ENCODE peak calls at places on chromosomes 12 and 14, in ten cellular contexts. One of them, this sample, is unnamed.

GRCh38 chr12:72277415-72277814 is 5.2 kb downstream of the TRHDE start:
- DNase-seq in ovary: no peak
- DNase-seq in adipocyte: peak; percentile 54
- DNase-seq in CD8-positive, alpha-beta memory T cell: no peak
- DNase-seq in stomach: no peak
- DNase-seq in endothelial cell of umbilical vein: no peak
- DNase-seq in testis: no peak
- DNase-seq in psoas muscle: no peak
- DNase-seq in uterus: no peak
- DNase-seq in CD8-positive, alpha-beta T cell: no peak
- DNase-seq in this sample: peak; percentile 35

GRCh38 chr14:29030970-29031369 is 264.4 kb downstream of the FOXG1 start:
- DNase-seq in ovary: no peak
- DNase-seq in adipocyte: peak; percentile 12
- DNase-seq in CD8-positive, alpha-beta memory T cell: no peak
- DNase-seq in stomach: no peak
- DNase-seq in endothelial cell of umbilical vein: no peak
- DNase-seq in testis: no peak
- DNase-seq in psoas muscle: no peak
- DNase-seq in uterus: no peak
- DNase-seq in CD8-positive, alpha-beta T cell: no peak
- DNase-seq in this sample: no peak

GRCh38 chr12:97639702-97640101 is 177.1 kb downstream of the RMST start:
- DNase-seq in ovary: no peak
- DNase-seq in adipocyte: no peak
- DNase-seq in CD8-positive, alpha-beta memory T cell: no peak
- DNase-seq in stomach: no peak
- DNase-seq in endothelial cell of umbilical vein: no peak
- DNase-seq in testis: no peak
- DNase-seq in psoas muscle: no peak
- DNase-seq in uterus: no peak
- DNase-seq in CD8-positive, alpha-beta T cell: no peak
- DNase-seq in this sample: peak; percentile 42

GRCh38 chr12:130961921-130962326 is 8.2 kb downstream of the ADGRD1 start:
- DNase-seq in ovary: no peak
- DNase-seq in adipocyte: no peak
- DNase-seq in CD8-positive, alpha-beta memory T cell: no peak
- DNase-seq in stomach: no peak
- DNase-seq in endothelial cell of umbilical vein: no peak
- DNase-seq in testis: no peak
- DNase-seq in psoas muscle: no peak
- DNase-seq in uterus: no peak
- DNase-seq in CD8-positive, alpha-beta T cell: no peak
- DNase-seq in this sample: no peak

GRCh38 chr12:26700430-26700829 is 132.6 kb downstream of the ITPR2 start:
- DNase-seq in ovary: no peak
- DNase-seq in adipocyte: no peak
- DNase-seq in CD8-positive, alpha-beta memory T cell: no peak
- DNase-seq in stomach: no peak
- DNase-seq in endothelial cell of umbilical vein: no peak
- DNase-seq in testis: no peak
- DNase-seq in psoas muscle: no peak
- DNase-seq in uterus: no peak
- DNase-seq in CD8-positive, alpha-beta T cell: no peak
- DNase-seq in this sample: no peak

GRCh38 chr14:101503431-101504095 is 57.7 kb upstream of the DIO3 start:
- DNase-seq in ovary: peak; percentile 12
- DNase-seq in adipocyte: no peak
- DNase-seq in CD8-positive, alpha-beta memory T cell: no peak
- DNase-seq in stomach: peak; percentile 22
- DNase-seq in endothelial cell of umbilical vein: no peak
- DNase-seq in testis: no peak
- DNase-seq in psoas muscle: peak; percentile 16
- DNase-seq in uterus: peak; percentile 7
- DNase-seq in CD8-positive, alpha-beta T cell: no peak
- DNase-seq in this sample: no peak

GRCh38 chr14:50311974-50312733 is at the start of the genes DMAC2L and L2HGDH:
- DNase-seq in ovary: peak; percentile 94
- DNase-seq in adipocyte: peak; percentile 98
- DNase-seq in CD8-positive, alpha-beta memory T cell: peak; percentile 87
- DNase-seq in stomach: peak; percentile 94
- DNase-seq in endothelial cell of umbilical vein: peak; percentile 95
- DNase-seq in testis: peak; percentile 95
- DNase-seq in psoas muscle: peak; percentile 96
- DNase-seq in uterus: peak; percentile 90
- DNase-seq in CD8-positive, alpha-beta T cell: peak; percentile 67
- DNase-seq in this sample: peak; percentile 95

GRCh38 chr14:70257526-70257925 is 68.8 kb upstream of the SLC8A3 start:
- DNase-seq in ovary: no peak
- DNase-seq in adipocyte: no peak
- DNase-seq in CD8-positive, alpha-beta memory T cell: no peak
- DNase-seq in stomach: no peak
- DNase-seq in endothelial cell of umbilical vein: no peak
- DNase-seq in testis: no peak
- DNase-seq in psoas muscle: no peak
- DNase-seq in uterus: no peak
- DNase-seq in CD8-positive, alpha-beta T cell: no peak
- DNase-seq in this sample: no peak

GRCh38 chr12:49345840-49346658 is 639 bp upstream of the DNAJC22 start:
- DNase-seq in ovary: no peak
- DNase-seq in adipocyte: peak; percentile 22
- DNase-seq in CD8-positive, alpha-beta memory T cell: no peak
- DNase-seq in stomach: peak; percentile 24
- DNase-seq in endothelial cell of umbilical vein: no peak
- DNase-seq in testis: peak; percentile 12
- DNase-seq in psoas muscle: no peak
- DNase-seq in uterus: no peak
- DNase-seq in CD8-positive, alpha-beta T cell: no peak
- DNase-seq in this sample: no peak

GRCh38 chr12:49342914-49343731 is 3.6 kb upstream of the DNAJC22 start:
- DNase-seq in ovary: no peak
- DNase-seq in adipocyte: peak; percentile 32
- DNase-seq in CD8-positive, alpha-beta memory T cell: no peak
- DNase-seq in stomach: peak; percentile 24
- DNase-seq in endothelial cell of umbilical vein: no peak
- DNase-seq in testis: no peak
- DNase-seq in psoas muscle: no peak
- DNase-seq in uterus: no peak
- DNase-seq in CD8-positive, alpha-beta T cell: no peak
- DNase-seq in this sample: no peak

GRCh38 chr12:49345048-49345839 is 1.4 kb upstream of the DNAJC22 start:
- DNase-seq in ovary: no peak
- DNase-seq in adipocyte: peak; percentile 66
- DNase-seq in CD8-positive, alpha-beta memory T cell: no peak
- DNase-seq in stomach: peak; percentile 35
- DNase-seq in endothelial cell of umbilical vein: no peak
- DNase-seq in testis: peak; percentile 30
- DNase-seq in psoas muscle: no peak
- DNase-seq in uterus: no peak
- DNase-seq in CD8-positive, alpha-beta T cell: no peak
- DNase-seq in this sample: no peak

GRCh38 chr12:49346659-49347306 is at the start of gene DNAJC22:
- DNase-seq in ovary: no peak
- DNase-seq in adipocyte: peak; percentile 36
- DNase-seq in CD8-positive, alpha-beta memory T cell: no peak
- DNase-seq in stomach: peak; percentile 33
- DNase-seq in endothelial cell of umbilical vein: no peak
- DNase-seq in testis: peak; percentile 25
- DNase-seq in psoas muscle: no peak
- DNase-seq in uterus: no peak
- DNase-seq in CD8-positive, alpha-beta T cell: no peak
- DNase-seq in this sample: no peak

DNA sequence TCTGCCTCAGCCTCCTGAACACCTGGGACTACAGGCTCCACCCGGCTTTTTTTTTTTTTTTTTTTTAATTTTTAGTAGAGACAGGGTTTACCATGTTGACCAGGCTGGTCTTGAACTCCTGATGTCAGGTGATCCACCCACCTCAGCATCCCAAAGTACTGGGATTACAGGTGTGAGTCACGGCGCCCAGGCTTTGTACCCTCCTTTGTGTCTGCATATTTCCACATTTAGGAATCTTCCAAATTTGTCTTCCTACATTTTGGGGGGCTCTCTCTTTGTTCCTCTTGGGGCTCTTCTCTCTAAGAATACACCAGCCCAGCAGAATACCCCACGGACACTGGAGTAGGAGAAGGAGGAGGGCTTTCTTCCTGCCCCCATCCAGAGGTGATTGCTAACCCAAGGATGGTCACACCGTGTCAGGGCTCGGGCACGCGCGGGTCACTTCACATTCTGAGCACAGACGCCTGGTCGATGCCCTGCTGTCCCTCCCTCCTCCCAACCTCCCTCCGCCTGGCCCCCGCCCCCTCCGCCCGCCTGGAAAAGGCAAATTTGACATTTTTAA is 2.1 kb upstream of the DNAJC22 start:
- DNase-seq in ovary: no peak
- DNase-seq in adipocyte: no peak
- DNase-seq in CD8-positive, alpha-beta memory T cell: no peak
- DNase-seq in stomach: no peak
- DNase-seq in endothelial cell of umbilical vein: no peak
- DNase-seq in testis: peak; percentile 9
- DNase-seq in psoas muscle: no peak
- DNase-seq in uterus: no peak
- DNase-seq in CD8-positive, alpha-beta T cell: no peak
- DNase-seq in this sample: no peak
- H3K4me1 ChIP-seq in ovary: peaks cover 16% of the 10 kb centered on the region
- H3K4me1 ChIP-seq in adipocyte: peaks cover 27% of the 10 kb centered on the region
- H3K4me1 ChIP-seq in CD8-positive, alpha-beta memory T cell: peaks cover 52% of the 10 kb centered on the region
- H3K4me1 ChIP-seq in stomach: peaks cover 64% of the 10 kb centered on the region
- H3K4me1 ChIP-seq in endothelial cell of umbilical vein: peaks cover 40% of the 10 kb centered on the region
- H3K4me1 ChIP-seq in testis: peaks cover 48% of the 10 kb centered on the region
- H3K4me1 ChIP-seq in psoas muscle: peaks cover 40% of the 10 kb centered on the region
- H3K4me1 ChIP-seq in uterus: peaks cover 36% of the 10 kb centered on the region
- H3K4me1 ChIP-seq in CD8-positive, alpha-beta T cell: peaks cover 52% of the 10 kb centered on the region
- H3K4me1 ChIP-seq in this sample: peaks cover 59% of the 10 kb centered on the region

DNA sequence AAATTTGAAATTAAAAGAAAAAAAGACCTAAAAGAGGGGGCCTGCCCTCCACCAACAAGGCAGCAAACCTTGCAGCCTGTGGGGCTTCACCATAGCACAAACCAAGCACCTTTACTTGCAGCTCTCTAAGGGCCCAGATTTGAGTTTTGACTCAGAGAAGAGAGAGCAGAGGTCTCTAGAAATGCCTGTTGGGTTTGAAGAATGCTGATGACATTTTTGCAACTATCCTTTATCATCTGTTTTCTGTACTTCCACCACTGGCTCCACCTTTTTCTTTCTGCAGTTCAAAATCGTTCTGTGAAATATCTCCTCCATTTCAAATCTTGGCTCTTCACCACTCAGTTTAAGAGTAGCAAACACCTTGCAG is 83.8 kb upstream of the HMGA2 start:
- DNase-seq in ovary: no peak
- DNase-seq in adipocyte: peak; percentile 21
- DNase-seq in CD8-positive, alpha-beta memory T cell: no peak
- DNase-seq in stomach: no peak
- DNase-seq in endothelial cell of umbilical vein: no peak
- DNase-seq in testis: no peak
- DNase-seq in psoas muscle: no peak
- DNase-seq in uterus: no peak
- DNase-seq in CD8-positive, alpha-beta T cell: no peak
- DNase-seq in this sample: no peak
- H3K4me3 ChIP-seq in ovary: no peak overlapping the region
- H3K4me3 ChIP-seq in adipocyte: peak overlapping the region; percentile 90
- H3K4me3 ChIP-seq in CD8-positive, alpha-beta memory T cell: no peak overlapping the region
- H3K4me3 ChIP-seq in stomach: no peak overlapping the region
- H3K4me3 ChIP-seq in endothelial cell of umbilical vein: no peak overlapping the region
- H3K4me3 ChIP-seq in testis: peak overlapping the region; percentile 65
- H3K4me3 ChIP-seq in psoas muscle: peak overlapping the region; percentile 73
- H3K4me3 ChIP-seq in uterus: no peak overlapping the region
- H3K4me3 ChIP-seq in CD8-positive, alpha-beta T cell: peak overlapping the region; percentile 38
- H3K4me3 ChIP-seq in this sample: no peak overlapping the region

GRCh38 chr14:64709126-64709525 is 4.9 kb downstream of the PLEKHG3 start:
- DNase-seq in ovary: no peak
- DNase-seq in adipocyte: no peak
- DNase-seq in CD8-positive, alpha-beta memory T cell: no peak
- DNase-seq in stomach: no peak
- DNase-seq in endothelial cell of umbilical vein: no peak
- DNase-seq in testis: no peak
- DNase-seq in psoas muscle: no peak
- DNase-seq in uterus: no peak
- DNase-seq in CD8-positive, alpha-beta T cell: no peak
- DNase-seq in this sample: no peak

GRCh38 chr14:64706552-64707193 is 2.4 kb downstream of the PLEKHG3 start:
- DNase-seq in ovary: peak; percentile 58
- DNase-seq in adipocyte: no peak
- DNase-seq in CD8-positive, alpha-beta memory T cell: no peak
- DNase-seq in stomach: no peak
- DNase-seq in endothelial cell of umbilical vein: no peak
- DNase-seq in testis: peak; percentile 46
- DNase-seq in psoas muscle: no peak
- DNase-seq in uterus: peak; percentile 38
- DNase-seq in CD8-positive, alpha-beta T cell: no peak
- DNase-seq in this sample: peak; percentile 75

GRCh38 chr14:64706119-64706465 is 1.9 kb downstream of the PLEKHG3 start:
- DNase-seq in ovary: no peak
- DNase-seq in adipocyte: no peak
- DNase-seq in CD8-positive, alpha-beta memory T cell: no peak
- DNase-seq in stomach: no peak
- DNase-seq in endothelial cell of umbilical vein: no peak
- DNase-seq in testis: no peak
- DNase-seq in psoas muscle: no peak
- DNase-seq in uterus: no peak
- DNase-seq in CD8-positive, alpha-beta T cell: no peak
- DNase-seq in this sample: no peak

GRCh38 chr14:64707661-64708060 is 3.4 kb downstream of the PLEKHG3 start:
- DNase-seq in ovary: no peak
- DNase-seq in adipocyte: peak; percentile 43
- DNase-seq in CD8-positive, alpha-beta memory T cell: no peak
- DNase-seq in stomach: no peak
- DNase-seq in endothelial cell of umbilical vein: no peak
- DNase-seq in testis: no peak
- DNase-seq in psoas muscle: no peak
- DNase-seq in uterus: no peak
- DNase-seq in CD8-positive, alpha-beta T cell: no peak
- DNase-seq in this sample: peak; percentile 92

GRCh38 chr14:64708148-64709004 is 4.2 kb downstream of the PLEKHG3 start:
- DNase-seq in ovary: peak; percentile 38
- DNase-seq in adipocyte: no peak
- DNase-seq in CD8-positive, alpha-beta memory T cell: peak; percentile 31
- DNase-seq in stomach: no peak
- DNase-seq in endothelial cell of umbilical vein: no peak
- DNase-seq in testis: no peak
- DNase-seq in psoas muscle: no peak
- DNase-seq in uterus: peak; percentile 35
- DNase-seq in CD8-positive, alpha-beta T cell: no peak
- DNase-seq in this sample: peak; percentile 75
- H3K4me1 ChIP-seq in ovary: peaks cover 35% of the 10 kb centered on the region
- H3K4me1 ChIP-seq in adipocyte: peaks cover 30% of the 10 kb centered on the region
- H3K4me1 ChIP-seq in CD8-positive, alpha-beta memory T cell: peaks cover 60% of the 10 kb centered on the region
- H3K4me1 ChIP-seq in stomach: peaks cover 76% of the 10 kb centered on the region
- H3K4me1 ChIP-seq in endothelial cell of umbilical vein: peaks cover 21% of the 10 kb centered on the region
- H3K4me1 ChIP-seq in testis: peaks cover 35% of the 10 kb centered on the region
- H3K4me1 ChIP-seq in psoas muscle: no peaks in the 10 kb centered on the region
- H3K4me1 ChIP-seq in uterus: peaks cover 9% of the 10 kb centered on the region
- H3K4me1 ChIP-seq in CD8-positive, alpha-beta T cell: peaks cover 42% of the 10 kb centered on the region
- H3K4me1 ChIP-seq in this sample: peaks cover 26% of the 10 kb centered on the region

DNA sequence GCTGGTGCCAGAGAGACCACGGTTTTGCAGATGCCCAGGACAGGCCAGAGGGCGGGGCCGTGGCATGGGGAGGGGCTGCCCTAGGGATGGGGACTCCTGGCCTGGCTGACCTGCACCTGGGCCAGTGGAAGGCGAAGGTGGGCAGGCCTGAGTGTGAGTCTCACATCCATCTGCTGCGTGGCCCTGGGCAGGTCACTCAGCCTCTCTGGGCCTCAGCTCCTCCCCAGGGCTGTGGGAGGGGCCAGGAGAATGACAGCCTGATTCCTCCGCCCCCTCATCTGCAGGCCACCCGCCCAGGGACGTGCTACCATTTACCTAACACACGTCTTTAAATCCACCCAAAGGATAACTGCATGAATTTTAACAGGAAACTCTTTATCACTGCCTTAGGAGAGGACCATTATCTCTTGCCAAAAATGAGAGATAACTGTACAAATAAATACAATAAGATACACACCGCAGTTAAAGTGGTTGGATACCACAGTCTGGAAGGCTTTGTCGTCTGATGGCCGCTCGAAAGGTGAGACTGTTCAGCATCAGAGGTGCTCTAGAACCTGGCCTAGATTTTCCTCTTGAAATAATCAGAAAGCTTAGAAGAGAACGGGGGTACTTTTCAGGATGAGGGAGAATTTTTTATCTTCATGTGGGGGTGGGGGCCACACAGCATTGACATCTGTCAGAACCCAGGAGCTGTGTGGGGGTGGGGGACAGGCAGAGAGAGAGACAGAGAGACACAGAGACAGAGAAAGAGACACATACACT is 90.7 kb downstream of the GALNT9 start:
- DNase-seq in ovary: no peak
- DNase-seq in adipocyte: no peak
- DNase-seq in CD8-positive, alpha-beta memory T cell: no peak
- DNase-seq in stomach: no peak
- DNase-seq in endothelial cell of umbilical vein: no peak
- DNase-seq in testis: no peak
- DNase-seq in psoas muscle: no peak
- DNase-seq in uterus: no peak
- DNase-seq in CD8-positive, alpha-beta T cell: no peak
- DNase-seq in this sample: no peak
- H3K4me3 ChIP-seq in ovary: no peak overlapping the region
- H3K4me3 ChIP-seq in adipocyte: no peak overlapping the region
- H3K4me3 ChIP-seq in CD8-positive, alpha-beta memory T cell: no peak overlapping the region
- H3K4me3 ChIP-seq in stomach: no peak overlapping the region
- H3K4me3 ChIP-seq in endothelial cell of umbilical vein: no peak overlapping the region
- H3K4me3 ChIP-seq in testis: no peak overlapping the region
- H3K4me3 ChIP-seq in psoas muscle: no peak overlapping the region
- H3K4me3 ChIP-seq in uterus: no peak overlapping the region
- H3K4me3 ChIP-seq in CD8-positive, alpha-beta T cell: no peak overlapping the region
- H3K4me3 ChIP-seq in this sample: no peak overlapping the region